ENCODE peak calls at places on chromosomes 11 and 22, in ten cellular contexts. One of them, this sample, is unnamed.

GRCh38 chr11:60193687-60194433 is 11.0 kb upstream of the MS4A6A start:
- DNase-seq in A549: peak; percentile 60
- DNase-seq in astrocyte: peak; percentile 0
- DNase-seq in Calu3: peak; percentile 41
- DNase-seq in GM12878: peak; percentile 80
- DNase-seq in GM23338: peak; percentile 87
- DNase-seq in BJ: peak; percentile 1
- DNase-seq in pancreas: peak; percentile 29
- DNase-seq in GM06990: peak; percentile 83
- DNase-seq in GM20000: peak; percentile 62
- DNase-seq in this sample: peak; percentile 44

GRCh38 chr11:31141804-31142203 is 227.7 kb downstream of the DCDC1 start:
- DNase-seq in GM12878: no peak
- DNase-seq in GM23338: peak; percentile 37
- DNase-seq in GM06990: no peak
- DNase-seq in BJ: no peak
- DNase-seq in GM20000: no peak
- DNase-seq in pancreas: no peak
- DNase-seq in Calu3: no peak
- DNase-seq in astrocyte: no peak
- DNase-seq in A549: no peak
- DNase-seq in this sample: no peak

GRCh38 chr22:38353701-38354100 is 36.5 kb upstream of the CSNK1E start:
- DNase-seq in GM12878: no peak
- DNase-seq in GM23338: peak; percentile 40
- DNase-seq in GM20000: no peak
- DNase-seq in BJ: no peak
- DNase-seq in A549: no peak
- DNase-seq in GM06990: no peak
- DNase-seq in Calu3: no peak
- DNase-seq in pancreas: no peak
- DNase-seq in astrocyte: no peak
- DNase-seq in this sample: no peak

GRCh38 chr11:19664896-19665548 is 47.6 kb upstream of the NAV2 start:
- DNase-seq in GM20000: no peak
- DNase-seq in A549: no peak
- DNase-seq in astrocyte: peak; percentile 36
- DNase-seq in GM06990: no peak
- DNase-seq in pancreas: no peak
- DNase-seq in GM23338: no peak
- DNase-seq in Calu3: no peak
- DNase-seq in GM12878: no peak
- DNase-seq in BJ: no peak
- DNase-seq in this sample: peak; percentile 27

GRCh38 chr11:48081151-48082010 is 101.0 kb downstream of the PTPRJ start:
- DNase-seq in A549: no peak
- DNase-seq in GM23338: no peak
- DNase-seq in Calu3: no peak
- DNase-seq in astrocyte: peak; percentile 88
- DNase-seq in pancreas: no peak
- DNase-seq in GM20000: no peak
- DNase-seq in BJ: no peak
- DNase-seq in GM12878: no peak
- DNase-seq in GM06990: no peak
- DNase-seq in this sample: peak; percentile 32

GRCh38 chr11:102010776-102011500 is 36.3 kb upstream of the CFAP300 start:
- DNase-seq in GM23338: peak; percentile 90
- DNase-seq in GM20000: no peak
- DNase-seq in pancreas: peak; percentile 21
- DNase-seq in GM06990: no peak
- DNase-seq in astrocyte: peak; percentile 83
- DNase-seq in A549: peak; percentile 77
- DNase-seq in BJ: peak; percentile 45
- DNase-seq in GM12878: no peak
- DNase-seq in Calu3: peak; percentile 75
- DNase-seq in this sample: peak; percentile 74

GRCh38 chr11:66934971-66935779 is 23.0 kb downstream of the PC start:
- DNase-seq in astrocyte: peak; percentile 74
- DNase-seq in A549: no peak
- DNase-seq in GM23338: no peak
- DNase-seq in pancreas: no peak
- DNase-seq in GM06990: no peak
- DNase-seq in GM20000: no peak
- DNase-seq in GM12878: no peak
- DNase-seq in BJ: no peak
- DNase-seq in Calu3: no peak
- DNase-seq in this sample: no peak

GRCh38 chr11:126853732-126854131 is 146.8 kb downstream of the KIRREL3 start:
- DNase-seq in GM12878: no peak
- DNase-seq in GM06990: no peak
- DNase-seq in GM23338: no peak
- DNase-seq in Calu3: no peak
- DNase-seq in GM20000: no peak
- DNase-seq in A549: peak; percentile 12
- DNase-seq in astrocyte: peak; percentile 59
- DNase-seq in pancreas: no peak
- DNase-seq in BJ: no peak
- DNase-seq in this sample: peak; percentile 26

GRCh38 chr11:21888814-21889213 is 304.1 kb upstream of the ANO5 start:
- DNase-seq in GM23338: no peak
- DNase-seq in astrocyte: no peak
- DNase-seq in GM12878: no peak
- DNase-seq in A549: peak; percentile 75
- DNase-seq in GM20000: no peak
- DNase-seq in GM06990: no peak
- DNase-seq in pancreas: no peak
- DNase-seq in Calu3: no peak
- DNase-seq in BJ: no peak
- DNase-seq in this sample: no peak

GRCh38 chr22:33893486-33893885 is 26.8 kb downstream of the LARGE1 start:
- DNase-seq in GM20000: no peak
- DNase-seq in Calu3: no peak
- DNase-seq in GM23338: no peak
- DNase-seq in astrocyte: no peak
- DNase-seq in pancreas: no peak
- DNase-seq in GM06990: no peak
- DNase-seq in BJ: no peak
- DNase-seq in GM12878: no peak
- DNase-seq in A549: no peak
- DNase-seq in this sample: no peak

GRCh38 chr11:61955416-61956135 is 5.4 kb downstream of the BEST1 start:
- DNase-seq in BJ: no peak
- DNase-seq in GM12878: no peak
- DNase-seq in GM06990: no peak
- DNase-seq in A549: no peak
- DNase-seq in pancreas: peak; percentile 36
- DNase-seq in astrocyte: no peak
- DNase-seq in GM23338: peak; percentile 96
- DNase-seq in Calu3: no peak
- DNase-seq in GM20000: no peak
- DNase-seq in this sample: no peak

GRCh38 chr11:61952882-61953281 is 2.7 kb downstream of the BEST1 start:
- DNase-seq in astrocyte: no peak
- DNase-seq in Calu3: no peak
- DNase-seq in GM06990: no peak
- DNase-seq in A549: no peak
- DNase-seq in GM12878: no peak
- DNase-seq in BJ: no peak
- DNase-seq in GM20000: no peak
- DNase-seq in GM23338: no peak
- DNase-seq in pancreas: no peak
- DNase-seq in this sample: no peak

GRCh38 chr11:61954106-61955030 is 4.2 kb downstream of the BEST1 start:
- DNase-seq in pancreas: no peak
- DNase-seq in astrocyte: no peak
- DNase-seq in GM20000: peak; percentile 20
- DNase-seq in GM06990: no peak
- DNase-seq in GM23338: no peak
- DNase-seq in Calu3: no peak
- DNase-seq in A549: peak; percentile 36
- DNase-seq in BJ: no peak
- DNase-seq in GM12878: no peak
- DNase-seq in this sample: no peak

GRCh38 chr11:61956191-61957027 is 6.3 kb downstream of the BEST1 start:
- DNase-seq in GM20000: no peak
- DNase-seq in A549: no peak
- DNase-seq in astrocyte: no peak
- DNase-seq in GM23338: no peak
- DNase-seq in Calu3: no peak
- DNase-seq in pancreas: peak; percentile 20
- DNase-seq in GM12878: no peak
- DNase-seq in GM06990: no peak
- DNase-seq in BJ: no peak
- DNase-seq in this sample: no peak

DNA sequence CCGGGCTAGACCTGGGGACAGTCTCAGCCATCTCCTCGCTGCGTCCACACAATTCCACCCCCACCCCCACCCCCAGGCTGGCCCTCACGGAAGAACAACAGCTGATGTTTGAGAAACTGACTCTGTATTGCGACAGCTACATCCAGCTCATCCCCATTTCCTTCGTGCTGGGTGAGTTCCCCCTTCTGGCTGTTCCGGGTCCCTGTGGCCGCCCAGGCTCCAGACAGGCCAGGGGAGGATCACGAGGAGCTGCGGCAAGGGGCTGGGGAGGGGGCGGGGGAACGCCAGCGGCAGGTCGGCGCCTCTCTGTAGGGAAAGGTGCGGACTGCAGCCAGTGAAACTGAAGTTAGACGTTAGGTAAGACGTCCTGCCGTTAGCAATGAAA is 4.9 kb downstream of the BEST1 start:
- DNase-seq in astrocyte: peak; percentile 40
- DNase-seq in Calu3: no peak
- DNase-seq in pancreas: peak; percentile 28
- DNase-seq in GM23338: peak; percentile 79
- DNase-seq in BJ: peak; percentile 48
- DNase-seq in GM20000: peak; percentile 45
- DNase-seq in A549: peak; percentile 62
- DNase-seq in GM06990: no peak
- DNase-seq in GM12878: no peak
- DNase-seq in this sample: peak; percentile 58
- TF ChIP-seq CTCF in astrocyte: no peak
- TF ChIP-seq CTCF in Calu3: no peak
- TF ChIP-seq CTCF in pancreas: no peak
- TF ChIP-seq CTCF in GM23338: no peak
- TF ChIP-seq CTCF in BJ: peak; percentile 51
- TF ChIP-seq CTCF in GM20000: no peak
- TF ChIP-seq CTCF in A549: no peak
- TF ChIP-seq CTCF in GM06990: no peak
- TF ChIP-seq CTCF in GM12878: no peak
- TF ChIP-seq CTCF in this sample: peak; percentile 54

DNA sequence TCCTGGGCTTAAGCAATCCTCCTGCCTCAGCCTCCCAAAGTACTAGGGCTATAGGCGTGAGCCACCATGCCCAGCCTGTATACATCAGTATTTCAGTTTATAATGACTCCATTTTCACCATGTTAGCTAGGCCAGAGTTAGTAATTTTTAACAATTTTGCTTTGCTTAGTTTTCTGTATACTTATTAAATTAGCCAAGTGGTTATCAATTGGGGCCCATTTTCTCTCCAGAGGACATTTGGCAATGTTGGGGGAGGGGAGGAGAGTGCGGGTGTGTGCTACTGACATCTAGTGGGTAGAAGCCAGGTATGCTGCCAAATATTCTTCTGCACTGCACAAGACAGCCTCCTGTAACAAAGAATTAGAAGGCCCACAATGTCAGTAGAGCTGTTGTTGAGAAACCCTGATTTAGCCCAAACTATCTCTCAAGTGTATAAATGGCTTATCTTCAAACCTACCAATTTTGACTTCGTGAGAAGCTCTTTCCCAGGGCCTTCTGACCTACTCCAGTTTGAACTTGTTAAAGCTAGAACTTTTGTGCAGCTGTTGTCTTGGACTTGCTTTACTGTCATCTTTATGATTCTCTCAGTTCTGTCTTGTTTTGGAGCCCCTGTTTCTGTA is 7.5 kb downstream of the USP47 start:
- DNase-seq in GM12878: peak; percentile 38
- DNase-seq in GM06990: no peak
- DNase-seq in A549: peak; percentile 72
- DNase-seq in Calu3: peak; percentile 77
- DNase-seq in BJ: no peak
- DNase-seq in GM23338: peak; percentile 83
- DNase-seq in GM20000: peak; percentile 34
- DNase-seq in pancreas: peak; percentile 53
- DNase-seq in astrocyte: peak; percentile 51
- DNase-seq in this sample: peak; percentile 56
- TF ChIP-seq CTCF in GM12878: peak; percentile 84
- TF ChIP-seq CTCF in GM06990: peak; percentile 87
- TF ChIP-seq CTCF in A549: peak; percentile 83
- TF ChIP-seq CTCF in Calu3: peak; percentile 60
- TF ChIP-seq CTCF in BJ: peak; percentile 64
- TF ChIP-seq CTCF in GM23338: peak; percentile 70
- TF ChIP-seq CTCF in GM20000: peak; percentile 70
- TF ChIP-seq CTCF in pancreas: peak; percentile 21
- TF ChIP-seq CTCF in astrocyte: peak; percentile 67
- TF ChIP-seq CTCF in this sample: peak; percentile 78

GRCh38 chr11:33161120-33162005 is at the start of gene CSTF3:
- DNase-seq in astrocyte: peak; percentile 94
- DNase-seq in GM23338: peak; percentile 100
- DNase-seq in GM12878: peak; percentile 74
- DNase-seq in BJ: peak; percentile 92
- DNase-seq in GM06990: peak; percentile 88
- DNase-seq in Calu3: peak; percentile 100
- DNase-seq in GM20000: peak; percentile 86
- DNase-seq in A549: peak; percentile 99
- DNase-seq in pancreas: peak; percentile 100
- DNase-seq in this sample: peak; percentile 98
- TF ChIP-seq CTCF in astrocyte: no peak
- TF ChIP-seq CTCF in GM23338: peak; percentile 31
- TF ChIP-seq CTCF in GM12878: peak; percentile 23
- TF ChIP-seq CTCF in BJ: peak; percentile 47
- TF ChIP-seq CTCF in GM06990: no peak
- TF ChIP-seq CTCF in Calu3: peak; percentile 31
- TF ChIP-seq CTCF in GM20000: no peak
- TF ChIP-seq CTCF in A549: no peak
- TF ChIP-seq CTCF in pancreas: peak; percentile 51
- TF ChIP-seq CTCF in this sample: peak; percentile 80

DNA sequence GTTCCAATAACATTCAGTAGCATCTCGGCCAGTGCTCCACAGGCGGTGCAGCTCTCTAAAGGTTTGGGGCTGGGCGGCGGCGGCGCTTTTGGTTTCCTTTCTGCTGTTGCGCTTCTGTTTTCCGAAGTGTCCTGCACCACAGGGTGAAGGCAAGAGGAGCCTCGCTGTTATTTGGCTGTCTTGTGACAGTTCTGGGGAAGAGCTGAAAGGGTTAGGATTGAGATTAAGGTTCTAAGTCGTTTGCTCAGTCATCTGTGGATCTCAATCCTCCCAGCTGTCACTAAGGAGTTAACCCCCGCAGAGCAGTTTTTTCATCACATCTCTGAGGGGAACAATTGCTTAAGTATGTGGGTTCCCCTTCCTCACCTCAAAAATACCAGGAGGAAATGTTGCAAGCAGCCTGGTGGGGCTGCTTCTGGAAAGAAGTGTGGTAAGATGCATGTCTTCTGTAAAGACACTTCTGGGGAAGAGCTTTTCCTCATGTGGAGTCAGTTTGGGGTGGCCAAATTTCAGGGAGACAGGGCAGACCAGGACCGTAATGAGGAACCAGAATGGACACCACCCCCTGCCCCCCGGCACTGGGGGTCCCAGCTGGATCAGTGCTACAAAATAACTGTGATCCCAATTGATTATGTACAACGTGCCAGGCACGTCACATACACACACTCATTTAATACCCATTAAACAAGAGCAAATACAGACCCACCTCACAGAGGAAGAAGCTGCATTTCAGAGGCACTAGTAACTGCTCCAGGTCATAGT is 14.2 kb downstream of the TMEM121B start:
- DNase-seq in pancreas: no peak
- DNase-seq in BJ: no peak
- DNase-seq in A549: no peak
- DNase-seq in astrocyte: no peak
- DNase-seq in GM06990: no peak
- DNase-seq in GM12878: no peak
- DNase-seq in Calu3: no peak
- DNase-seq in GM23338: no peak
- DNase-seq in GM20000: peak; percentile 80
- DNase-seq in this sample: no peak
- TF ChIP-seq CTCF in pancreas: no peak
- TF ChIP-seq CTCF in BJ: no peak
- TF ChIP-seq CTCF in A549: no peak
- TF ChIP-seq CTCF in astrocyte: no peak
- TF ChIP-seq CTCF in GM06990: no peak
- TF ChIP-seq CTCF in GM12878: no peak
- TF ChIP-seq CTCF in Calu3: no peak
- TF ChIP-seq CTCF in GM23338: no peak
- TF ChIP-seq CTCF in GM20000: no peak
- TF ChIP-seq CTCF in this sample: no peak